ENCODE peak calls at places on chromosome 15, in ten cellular contexts. One of them, this sample, is unnamed.

GRCh38 chr15:81195339-81195864 is 1.3 kb upstream of the IL16 start:
- DNase-seq in cardiac muscle cell: no peak
- DNase-seq in sigmoid colon: no peak
- DNase-seq in Panc1: no peak
- DNase-seq in ovary: no peak
- DNase-seq in body of pancreas: no peak
- DNase-seq in dorsolateral prefrontal cortex: no peak
- DNase-seq in fibroblast of the aortic adventitia: no peak
- DNase-seq in hepatocyte: no peak
- DNase-seq in MM.1S: no peak
- DNase-seq in this sample: no peak

GRCh38 chr15:72358532-72359180 is 17.2 kb downstream of the HEXA start:
- DNase-seq in dorsolateral prefrontal cortex: peak
- DNase-seq in Panc1: no peak
- DNase-seq in body of pancreas: peak
- DNase-seq in fibroblast of the aortic adventitia: peak
- DNase-seq in hepatocyte: no peak
- DNase-seq in ovary: no peak
- DNase-seq in cardiac muscle cell: no peak
- DNase-seq in MM.1S: no peak
- DNase-seq in sigmoid colon: peak
- DNase-seq in this sample: peak

GRCh38 chr15:79115971-79116370 is 25.4 kb upstream of the RASGRF1 start:
- DNase-seq in MM.1S: no peak
- DNase-seq in hepatocyte: no peak
- DNase-seq in cardiac muscle cell: no peak
- DNase-seq in body of pancreas: no peak
- DNase-seq in ovary: no peak
- DNase-seq in fibroblast of the aortic adventitia: no peak
- DNase-seq in Panc1: no peak
- DNase-seq in dorsolateral prefrontal cortex: no peak
- DNase-seq in sigmoid colon: no peak
- DNase-seq in this sample: no peak

GRCh38 chr15:36359286-36359685 is 220.1 kb upstream of the CDIN1 start:
- DNase-seq in fibroblast of the aortic adventitia: no peak
- DNase-seq in hepatocyte: no peak
- DNase-seq in Panc1: no peak
- DNase-seq in sigmoid colon: no peak
- DNase-seq in cardiac muscle cell: no peak
- DNase-seq in dorsolateral prefrontal cortex: no peak
- DNase-seq in body of pancreas: no peak
- DNase-seq in MM.1S: no peak
- DNase-seq in ovary: no peak
- DNase-seq in this sample: no peak

GRCh38 chr15:67670647-67671305 is 128.3 kb downstream of the MAP2K5 start:
- DNase-seq in body of pancreas: no peak
- DNase-seq in ovary: no peak
- DNase-seq in Panc1: no peak
- DNase-seq in hepatocyte: no peak
- DNase-seq in fibroblast of the aortic adventitia: peak
- DNase-seq in MM.1S: no peak
- DNase-seq in sigmoid colon: no peak
- DNase-seq in dorsolateral prefrontal cortex: no peak
- DNase-seq in cardiac muscle cell: no peak
- DNase-seq in this sample: no peak

GRCh38 chr15:85725019-85725418 is 69.7 kb downstream of the KLHL25 start:
- DNase-seq in fibroblast of the aortic adventitia: peak
- DNase-seq in cardiac muscle cell: no peak
- DNase-seq in Panc1: no peak
- DNase-seq in ovary: peak
- DNase-seq in hepatocyte: no peak
- DNase-seq in body of pancreas: no peak
- DNase-seq in dorsolateral prefrontal cortex: no peak
- DNase-seq in sigmoid colon: no peak
- DNase-seq in MM.1S: no peak
- DNase-seq in this sample: no peak

GRCh38 chr15:70608156-70608555 is 155.2 kb downstream of the UACA start:
- DNase-seq in cardiac muscle cell: no peak
- DNase-seq in fibroblast of the aortic adventitia: peak
- DNase-seq in body of pancreas: no peak
- DNase-seq in dorsolateral prefrontal cortex: no peak
- DNase-seq in hepatocyte: no peak
- DNase-seq in Panc1: no peak
- DNase-seq in sigmoid colon: no peak
- DNase-seq in MM.1S: no peak
- DNase-seq in ovary: peak
- DNase-seq in this sample: no peak

GRCh38 chr15:31372635-31373091 is 46.0 kb downstream of the KLF13 start:
- DNase-seq in cardiac muscle cell: peak
- DNase-seq in hepatocyte: peak
- DNase-seq in ovary: no peak
- DNase-seq in dorsolateral prefrontal cortex: no peak
- DNase-seq in Panc1: no peak
- DNase-seq in sigmoid colon: peak
- DNase-seq in fibroblast of the aortic adventitia: peak
- DNase-seq in body of pancreas: peak
- DNase-seq in MM.1S: no peak
- DNase-seq in this sample: no peak

GRCh38 chr15:80978685-80979084 is 10.9 kb downstream of the MESD start:
- DNase-seq in MM.1S: no peak
- DNase-seq in ovary: no peak
- DNase-seq in sigmoid colon: no peak
- DNase-seq in hepatocyte: no peak
- DNase-seq in dorsolateral prefrontal cortex: no peak
- DNase-seq in cardiac muscle cell: no peak
- DNase-seq in Panc1: no peak
- DNase-seq in fibroblast of the aortic adventitia: no peak
- DNase-seq in body of pancreas: peak
- DNase-seq in this sample: no peak

GRCh38 chr15:70062321-70062956 is 35.3 kb downstream of the TLE3 start:
- DNase-seq in fibroblast of the aortic adventitia: peak
- DNase-seq in cardiac muscle cell: no peak
- DNase-seq in hepatocyte: peak
- DNase-seq in ovary: peak
- DNase-seq in sigmoid colon: peak
- DNase-seq in MM.1S: no peak
- DNase-seq in dorsolateral prefrontal cortex: peak
- DNase-seq in Panc1: no peak
- DNase-seq in body of pancreas: peak
- DNase-seq in this sample: peak

GRCh38 chr15:31295660-31296059 is 31.0 kb upstream of the KLF13 start:
- DNase-seq in fibroblast of the aortic adventitia: no peak
- DNase-seq in sigmoid colon: peak
- DNase-seq in ovary: no peak
- DNase-seq in hepatocyte: no peak
- DNase-seq in Panc1: no peak
- DNase-seq in dorsolateral prefrontal cortex: no peak
- DNase-seq in body of pancreas: no peak
- DNase-seq in cardiac muscle cell: no peak
- DNase-seq in MM.1S: no peak
- DNase-seq in this sample: peak

GRCh38 chr15:63940956-63941620 is 105.2 kb downstream of the DAPK2 start:
- DNase-seq in MM.1S: no peak
- DNase-seq in hepatocyte: no peak
- DNase-seq in Panc1: no peak
- DNase-seq in body of pancreas: no peak
- DNase-seq in fibroblast of the aortic adventitia: no peak
- DNase-seq in cardiac muscle cell: no peak
- DNase-seq in ovary: no peak
- DNase-seq in dorsolateral prefrontal cortex: peak
- DNase-seq in sigmoid colon: no peak
- DNase-seq in this sample: no peak

GRCh38 chr15:55586808-55587207 is 1.3 kb downstream of the PYGO1 start:
- DNase-seq in sigmoid colon: no peak
- DNase-seq in body of pancreas: no peak
- DNase-seq in cardiac muscle cell: no peak
- DNase-seq in hepatocyte: no peak
- DNase-seq in MM.1S: no peak
- DNase-seq in ovary: no peak
- DNase-seq in dorsolateral prefrontal cortex: no peak
- DNase-seq in fibroblast of the aortic adventitia: peak
- DNase-seq in Panc1: no peak
- DNase-seq in this sample: no peak

DNA sequence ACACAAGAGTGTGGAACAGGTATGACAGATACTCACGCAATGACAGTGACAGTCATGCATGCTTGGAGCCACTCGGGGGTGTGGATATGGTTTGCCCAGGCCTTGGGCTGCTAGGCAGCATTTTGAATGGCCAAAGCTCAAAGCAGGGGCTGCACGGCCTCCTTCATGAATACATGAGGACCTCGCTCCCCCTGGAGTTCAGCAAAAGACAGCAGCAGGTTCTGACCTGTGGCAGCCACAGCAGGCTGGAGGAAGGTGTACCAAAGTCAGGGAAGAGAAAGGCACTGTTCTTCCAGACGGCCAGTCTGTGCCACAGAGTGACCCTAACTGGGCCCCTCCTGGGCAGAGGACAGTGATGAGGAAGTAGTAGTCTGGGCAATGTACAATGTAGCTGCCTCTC is 88.2 kb upstream of the C2CD4B start:
- DNase-seq in cardiac muscle cell: no peak
- DNase-seq in ovary: no peak
- DNase-seq in body of pancreas: no peak
- DNase-seq in dorsolateral prefrontal cortex: no peak
- DNase-seq in hepatocyte: no peak
- DNase-seq in Panc1: no peak
- DNase-seq in fibroblast of the aortic adventitia: no peak
- DNase-seq in MM.1S: no peak
- DNase-seq in sigmoid colon: no peak
- DNase-seq in this sample: no peak
- TF ChIP-seq CTCF in cardiac muscle cell: no peak
- TF ChIP-seq CTCF in ovary: no peak
- TF ChIP-seq CTCF in body of pancreas: no peak
- TF ChIP-seq CTCF in dorsolateral prefrontal cortex: no peak
- TF ChIP-seq CTCF in hepatocyte: no peak
- TF ChIP-seq CTCF in Panc1: no peak
- TF ChIP-seq CTCF in fibroblast of the aortic adventitia: no peak
- TF ChIP-seq CTCF in MM.1S: no peak
- TF ChIP-seq CTCF in sigmoid colon: no peak
- TF ChIP-seq CTCF in this sample: no peak

GRCh38 chr15:92053727-92054316 is 200.3 kb downstream of the SLCO3A1 start:
- DNase-seq in cardiac muscle cell: no peak
- DNase-seq in Panc1: no peak
- DNase-seq in sigmoid colon: no peak
- DNase-seq in MM.1S: no peak
- DNase-seq in hepatocyte: no peak
- DNase-seq in body of pancreas: no peak
- DNase-seq in dorsolateral prefrontal cortex: no peak
- DNase-seq in ovary: no peak
- DNase-seq in fibroblast of the aortic adventitia: no peak
- DNase-seq in this sample: no peak
- TF ChIP-seq CTCF in cardiac muscle cell: peak
- TF ChIP-seq CTCF in Panc1: peak
- TF ChIP-seq CTCF in sigmoid colon: no peak
- TF ChIP-seq CTCF in MM.1S: peak
- TF ChIP-seq CTCF in hepatocyte: peak
- TF ChIP-seq CTCF in body of pancreas: no peak
- TF ChIP-seq CTCF in dorsolateral prefrontal cortex: peak
- TF ChIP-seq CTCF in ovary: no peak
- TF ChIP-seq CTCF in fibroblast of the aortic adventitia: peak
- TF ChIP-seq CTCF in this sample: no peak

GRCh38 chr15:91952216-91952615 is 98.7 kb downstream of the SLCO3A1 start:
- DNase-seq in Panc1: no peak
- DNase-seq in ovary: no peak
- DNase-seq in sigmoid colon: no peak
- DNase-seq in cardiac muscle cell: no peak
- DNase-seq in MM.1S: peak
- DNase-seq in hepatocyte: no peak
- DNase-seq in body of pancreas: no peak
- DNase-seq in dorsolateral prefrontal cortex: no peak
- DNase-seq in fibroblast of the aortic adventitia: no peak
- DNase-seq in this sample: no peak
- TF ChIP-seq CTCF in Panc1: no peak
- TF ChIP-seq CTCF in ovary: no peak
- TF ChIP-seq CTCF in sigmoid colon: no peak
- TF ChIP-seq CTCF in cardiac muscle cell: no peak
- TF ChIP-seq CTCF in MM.1S: no peak
- TF ChIP-seq CTCF in hepatocyte: no peak
- TF ChIP-seq CTCF in body of pancreas: no peak
- TF ChIP-seq CTCF in dorsolateral prefrontal cortex: no peak
- TF ChIP-seq CTCF in fibroblast of the aortic adventitia: no peak
- TF ChIP-seq CTCF in this sample: no peak

DNA sequence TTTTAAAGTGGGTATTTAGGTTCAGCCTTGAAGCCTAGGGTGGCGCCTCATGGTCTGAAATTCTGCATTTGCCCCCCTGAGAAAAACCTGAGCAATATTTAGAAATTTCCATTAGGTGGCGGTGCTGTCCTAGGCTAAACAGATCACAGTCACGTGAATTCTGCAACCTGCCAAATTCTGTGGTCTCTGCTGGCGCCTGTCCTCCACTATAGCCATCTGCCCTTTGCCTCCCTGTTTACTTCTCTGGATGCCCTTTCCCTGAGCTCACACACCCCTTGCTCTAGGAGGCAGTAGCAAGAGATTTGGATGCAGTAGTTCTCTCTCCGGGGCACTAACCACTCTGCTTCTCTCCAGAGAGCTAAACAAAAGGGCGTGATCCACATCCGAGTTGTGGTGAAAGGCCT is 9.1 kb downstream of the MRPS11 start:
- DNase-seq in cardiac muscle cell: peak
- DNase-seq in fibroblast of the aortic adventitia: peak
- DNase-seq in body of pancreas: peak
- DNase-seq in dorsolateral prefrontal cortex: peak
- DNase-seq in sigmoid colon: no peak
- DNase-seq in MM.1S: peak
- DNase-seq in ovary: peak
- DNase-seq in Panc1: no peak
- DNase-seq in hepatocyte: peak
- DNase-seq in this sample: peak
- TF ChIP-seq CTCF in cardiac muscle cell: peak
- TF ChIP-seq CTCF in fibroblast of the aortic adventitia: peak
- TF ChIP-seq CTCF in body of pancreas: peak
- TF ChIP-seq CTCF in dorsolateral prefrontal cortex: peak
- TF ChIP-seq CTCF in sigmoid colon: peak
- TF ChIP-seq CTCF in MM.1S: peak
- TF ChIP-seq CTCF in ovary: peak
- TF ChIP-seq CTCF in Panc1: peak
- TF ChIP-seq CTCF in hepatocyte: peak
- TF ChIP-seq CTCF in this sample: no peak

DNA sequence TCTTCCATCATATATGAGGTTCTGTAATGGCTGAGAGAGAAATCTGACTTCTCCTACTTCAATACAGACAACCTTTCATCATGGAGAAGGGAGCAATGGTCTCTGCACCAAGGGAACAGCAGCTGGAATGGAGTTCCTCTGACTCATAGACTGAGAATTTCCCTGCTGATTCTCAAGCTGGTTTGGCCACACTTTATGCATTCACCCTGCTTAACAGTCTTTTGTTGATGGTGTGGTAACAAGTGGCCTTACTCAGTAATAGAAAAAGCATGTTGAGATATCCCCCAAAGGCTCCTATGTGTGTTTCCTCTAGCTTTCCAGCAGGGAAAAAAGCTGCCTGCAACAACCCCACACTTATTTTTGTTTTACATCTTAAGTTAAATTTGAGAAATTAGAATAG is 138.1 kb downstream of the GREM1 start:
- DNase-seq in MM.1S: no peak
- DNase-seq in ovary: no peak
- DNase-seq in dorsolateral prefrontal cortex: no peak
- DNase-seq in sigmoid colon: no peak
- DNase-seq in hepatocyte: peak
- DNase-seq in fibroblast of the aortic adventitia: peak
- DNase-seq in cardiac muscle cell: no peak
- DNase-seq in Panc1: no peak
- DNase-seq in body of pancreas: peak
- DNase-seq in this sample: no peak
- TF ChIP-seq CTCF in MM.1S: no peak
- TF ChIP-seq CTCF in ovary: no peak
- TF ChIP-seq CTCF in dorsolateral prefrontal cortex: no peak
- TF ChIP-seq CTCF in sigmoid colon: no peak
- TF ChIP-seq CTCF in hepatocyte: no peak
- TF ChIP-seq CTCF in fibroblast of the aortic adventitia: peak
- TF ChIP-seq CTCF in cardiac muscle cell: no peak
- TF ChIP-seq CTCF in Panc1: no peak
- TF ChIP-seq CTCF in body of pancreas: no peak
- TF ChIP-seq CTCF in this sample: no peak

This sample was measured in suprapubic skin.